ENCODE peak calls at places on chromosomes 5 and 9, in five cellular contexts. One of them, this sample, is unnamed.
A peak's percentile ranks its signal among the peaks of the same experiment; 100 is the strongest.

GRCh38 chr9:72524820-72525539 is 3.6 kb downstream of the TMC1 start:
- DNase-seq in tibial artery: no peak
- DNase-seq in CD8-positive, alpha-beta memory T cell: no peak
- DNase-seq in neural progenitor cell: peak; percentile 67
- DNase-seq in A673: peak; percentile 54
- DNase-seq in this sample: peak; percentile 63

GRCh38 chr5:113255105-113255504 is 179.7 kb downstream of the TSSK1B start:
- DNase-seq in tibial artery: no peak
- DNase-seq in neural progenitor cell: no peak
- DNase-seq in CD8-positive, alpha-beta memory T cell: no peak
- DNase-seq in A673: no peak
- DNase-seq in this sample: no peak

GRCh38 chr5:56440871-56441740 is 208.0 kb upstream of the ANKRD55 start:
- DNase-seq in CD8-positive, alpha-beta memory T cell: no peak
- DNase-seq in A673: no peak
- DNase-seq in neural progenitor cell: no peak
- DNase-seq in tibial artery: no peak
- DNase-seq in this sample: peak; percentile 27

GRCh38 chr9:112780637-112781036 is 30.1 kb downstream of the SNX30 start:
- DNase-seq in CD8-positive, alpha-beta memory T cell: no peak
- DNase-seq in A673: no peak
- DNase-seq in neural progenitor cell: no peak
- DNase-seq in tibial artery: no peak
- DNase-seq in this sample: no peak

GRCh38 chr5:106418196-106418595 is 1252.5 kb downstream of the EFNA5 start:
- DNase-seq in neural progenitor cell: no peak
- DNase-seq in CD8-positive, alpha-beta memory T cell: no peak
- DNase-seq in tibial artery: no peak
- DNase-seq in A673: no peak
- DNase-seq in this sample: no peak

GRCh38 chr9:87599901-87600610 is 102.4 kb downstream of the DAPK1 start:
- DNase-seq in CD8-positive, alpha-beta memory T cell: no peak
- DNase-seq in neural progenitor cell: no peak
- DNase-seq in tibial artery: no peak
- DNase-seq in A673: peak; percentile 67
- DNase-seq in this sample: peak; percentile 32

GRCh38 chr9:136823136-136824046 is 15.6 kb downstream of the RABL6 start:
- DNase-seq in CD8-positive, alpha-beta memory T cell: no peak
- DNase-seq in tibial artery: no peak
- DNase-seq in neural progenitor cell: no peak
- DNase-seq in A673: no peak
- DNase-seq in this sample: no peak

GRCh38 chr5:2902186-2902585 is 150.7 kb upstream of the IRX2 start:
- DNase-seq in tibial artery: peak; percentile 28
- DNase-seq in A673: no peak
- DNase-seq in neural progenitor cell: no peak
- DNase-seq in CD8-positive, alpha-beta memory T cell: no peak
- DNase-seq in this sample: no peak

GRCh38 chr5:142215915-142216681 is 107.5 kb downstream of the NDFIP1 start:
- DNase-seq in tibial artery: peak; percentile 91
- DNase-seq in CD8-positive, alpha-beta memory T cell: no peak
- DNase-seq in A673: peak; percentile 87
- DNase-seq in neural progenitor cell: no peak
- DNase-seq in this sample: peak; percentile 23

GRCh38 chr5:132064140-132064539 is 3.7 kb downstream of the IL3 start:
- DNase-seq in tibial artery: peak; percentile 51
- DNase-seq in neural progenitor cell: no peak
- DNase-seq in CD8-positive, alpha-beta memory T cell: no peak
- DNase-seq in A673: no peak
- DNase-seq in this sample: no peak

GRCh38 chr9:95434116-95435073 is 82.4 kb downstream of the PTCH1 start:
- DNase-seq in A673: no peak
- DNase-seq in tibial artery: no peak
- DNase-seq in CD8-positive, alpha-beta memory T cell: no peak
- DNase-seq in neural progenitor cell: peak; percentile 31
- DNase-seq in this sample: no peak

GRCh38 chr5:40001796-40002195 is 577.0 kb upstream of the DAB2 start:
- DNase-seq in tibial artery: no peak
- DNase-seq in CD8-positive, alpha-beta memory T cell: no peak
- DNase-seq in neural progenitor cell: no peak
- DNase-seq in A673: no peak
- DNase-seq in this sample: no peak

GRCh38 chr9:14423816-14424261 is 109.9 kb upstream of the NFIB start:
- DNase-seq in neural progenitor cell: no peak
- DNase-seq in CD8-positive, alpha-beta memory T cell: no peak
- DNase-seq in A673: no peak
- DNase-seq in tibial artery: no peak
- DNase-seq in this sample: no peak

GRCh38 chr9:34686732-34687131 is 4.3 kb downstream of the CCL19 start:
- DNase-seq in A673: no peak
- DNase-seq in neural progenitor cell: no peak
- DNase-seq in tibial artery: no peak
- DNase-seq in CD8-positive, alpha-beta memory T cell: no peak
- DNase-seq in this sample: no peak

GRCh38 chr5:155264809-155265208 is 251.3 kb downstream of the KIF4B start:
- DNase-seq in neural progenitor cell: no peak
- DNase-seq in CD8-positive, alpha-beta memory T cell: no peak
- DNase-seq in tibial artery: no peak
- DNase-seq in A673: no peak
- DNase-seq in this sample: no peak

GRCh38 chr5:131928957-131929356 is 16.5 kb downstream of the MEIKIN start:
- DNase-seq in CD8-positive, alpha-beta memory T cell: no peak
- DNase-seq in A673: no peak
- DNase-seq in tibial artery: no peak
- DNase-seq in neural progenitor cell: no peak
- DNase-seq in this sample: no peak

GRCh38 chr5:22651355-22651754 is 201.8 kb downstream of the CDH12 start:
- DNase-seq in CD8-positive, alpha-beta memory T cell: no peak
- DNase-seq in A673: peak; percentile 6
- DNase-seq in neural progenitor cell: no peak
- DNase-seq in tibial artery: no peak
- DNase-seq in this sample: no peak

GRCh38 chr5:9562101-9562500 is 16.2 kb upstream of the SEMA5A start:
- DNase-seq in A673: peak; percentile 70
- DNase-seq in tibial artery: no peak
- DNase-seq in neural progenitor cell: no peak
- DNase-seq in CD8-positive, alpha-beta memory T cell: no peak
- DNase-seq in this sample: no peak

GRCh38 chr5:33588654-33589372 is 148.0 kb downstream of the TARS1 start:
- DNase-seq in neural progenitor cell: peak; percentile 77
- DNase-seq in tibial artery: no peak
- DNase-seq in A673: peak; percentile 72
- DNase-seq in CD8-positive, alpha-beta memory T cell: peak; percentile 3
- DNase-seq in this sample: peak; percentile 31

GRCh38 chr5:112174959-112175594 is 244.0 kb downstream of the EPB41L4A start:
- DNase-seq in CD8-positive, alpha-beta memory T cell: no peak
- DNase-seq in A673: peak; percentile 63
- DNase-seq in neural progenitor cell: peak; percentile 74
- DNase-seq in tibial artery: no peak
- DNase-seq in this sample: peak; percentile 25

GRCh38 chr5:59745422-59745863 is 148.1 kb downstream of the PDE4D start:
- DNase-seq in A673: peak; percentile 7
- DNase-seq in CD8-positive, alpha-beta memory T cell: no peak
- DNase-seq in tibial artery: peak; percentile 92
- DNase-seq in neural progenitor cell: no peak
- DNase-seq in this sample: peak; percentile 27

GRCh38 chr9:84756156-84756555 is 86.6 kb downstream of the NTRK2 start:
- DNase-seq in CD8-positive, alpha-beta memory T cell: no peak
- DNase-seq in neural progenitor cell: no peak
- DNase-seq in A673: no peak
- DNase-seq in tibial artery: no peak
- DNase-seq in this sample: no peak

GRCh38 chr5:163889369-163889768 is 383.9 kb downstream of the MAT2B start:
- DNase-seq in CD8-positive, alpha-beta memory T cell: no peak
- DNase-seq in A673: no peak
- DNase-seq in neural progenitor cell: no peak
- DNase-seq in tibial artery: no peak
- DNase-seq in this sample: no peak

GRCh38 chr5:145936401-145937131 is at the start of gene SH3RF2:
- DNase-seq in tibial artery: peak; percentile 74
- DNase-seq in CD8-positive, alpha-beta memory T cell: peak; percentile 4
- DNase-seq in A673: peak; percentile 96
- DNase-seq in neural progenitor cell: peak; percentile 92
- DNase-seq in this sample: peak; percentile 94

GRCh38 chr5:26259081-26259480 is 779.3 kb downstream of the CDH9 start:
- DNase-seq in tibial artery: no peak
- DNase-seq in neural progenitor cell: no peak
- DNase-seq in CD8-positive, alpha-beta memory T cell: no peak
- DNase-seq in A673: no peak
- DNase-seq in this sample: no peak

GRCh38 chr5:10235350-10235749 is 14.3 kb downstream of the ATPSCKMT start:
- DNase-seq in neural progenitor cell: no peak
- DNase-seq in A673: no peak
- DNase-seq in CD8-positive, alpha-beta memory T cell: no peak
- DNase-seq in tibial artery: no peak
- DNase-seq in this sample: no peak

GRCh38 chr9:93248373-93248772 is 64.4 kb downstream of the WNK2 start:
- DNase-seq in A673: no peak
- DNase-seq in tibial artery: no peak
- DNase-seq in neural progenitor cell: no peak
- DNase-seq in CD8-positive, alpha-beta memory T cell: no peak
- DNase-seq in this sample: no peak
- H3K4me1 ChIP-seq in A673: no peaks in the 10 kb centered on the region
- H3K4me1 ChIP-seq in tibial artery: no peaks in the 10 kb centered on the region
- H3K4me1 ChIP-seq in neural progenitor cell: peaks cover 1% of the 10 kb centered on the region
- H3K4me1 ChIP-seq in CD8-positive, alpha-beta memory T cell: no peaks in the 10 kb centered on the region
- H3K4me1 ChIP-seq in this sample: no peaks in the 10 kb centered on the region

DNA sequence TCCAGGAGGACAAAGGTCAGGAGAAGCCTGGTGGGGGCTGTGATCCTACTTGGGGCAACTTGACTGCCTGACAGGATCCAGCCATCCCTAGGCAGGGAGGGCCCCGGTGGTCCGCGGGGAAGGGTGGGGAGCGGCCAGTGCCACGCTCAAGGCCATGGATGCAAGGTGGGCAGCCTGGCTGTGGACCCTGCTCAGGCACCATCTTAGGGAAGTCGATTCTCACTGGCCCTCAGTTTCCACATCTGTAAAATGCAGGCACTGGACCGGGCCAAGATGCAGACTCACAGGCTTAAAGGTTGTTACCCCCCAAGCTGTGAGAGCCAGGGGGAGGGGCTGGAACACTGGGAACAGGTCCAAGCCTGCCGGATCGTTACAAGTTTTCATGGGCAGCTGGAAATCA is 8.7 kb upstream of the DOLPP1 start:
- DNase-seq in A673: no peak
- DNase-seq in neural progenitor cell: no peak
- DNase-seq in CD8-positive, alpha-beta memory T cell: no peak
- DNase-seq in tibial artery: no peak
- DNase-seq in this sample: no peak
- H3K4me3 ChIP-seq in A673: no peak overlapping the region
- H3K4me3 ChIP-seq in neural progenitor cell: no peak overlapping the region
- H3K4me3 ChIP-seq in CD8-positive, alpha-beta memory T cell: no peak overlapping the region
- H3K4me3 ChIP-seq in tibial artery: no peak overlapping the region
- H3K4me3 ChIP-seq in this sample: no peak overlapping the region

DNA sequence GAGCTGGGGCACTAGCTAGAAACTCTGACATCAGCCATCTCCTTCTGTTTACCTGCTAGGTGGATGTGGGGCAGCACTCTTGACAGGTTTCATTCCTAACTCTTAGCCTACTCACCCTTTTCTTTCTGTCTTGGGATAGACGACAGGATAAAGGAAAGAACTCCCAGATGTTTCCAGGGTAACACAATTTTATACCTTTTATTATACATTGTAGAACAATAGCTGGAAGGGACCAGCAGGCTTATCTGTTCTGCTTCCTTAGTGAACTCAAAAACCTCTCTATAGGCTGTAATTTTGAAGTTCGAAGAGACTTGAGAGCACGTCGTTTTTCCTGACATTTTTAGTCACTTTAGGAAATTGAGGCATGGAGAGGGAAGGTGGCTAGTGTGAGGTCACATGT is 13.2 kb downstream of the SPTAN1 start:
- DNase-seq in A673: no peak
- DNase-seq in CD8-positive, alpha-beta memory T cell: no peak
- DNase-seq in neural progenitor cell: no peak
- DNase-seq in tibial artery: no peak
- DNase-seq in this sample: no peak
- H3K4me1 ChIP-seq in A673: no peaks in the 10 kb centered on the region
- H3K4me1 ChIP-seq in CD8-positive, alpha-beta memory T cell: no peaks in the 10 kb centered on the region
- H3K4me1 ChIP-seq in neural progenitor cell: no peaks in the 10 kb centered on the region
- H3K4me1 ChIP-seq in tibial artery: peaks cover 10% of the 10 kb centered on the region
- H3K4me1 ChIP-seq in this sample: peaks cover 7% of the 10 kb centered on the region

GRCh38 chr5:53342261-53342660 is 138.2 kb upstream of the FST start:
- DNase-seq in tibial artery: no peak
- DNase-seq in A673: no peak
- DNase-seq in neural progenitor cell: no peak
- DNase-seq in CD8-positive, alpha-beta memory T cell: no peak
- DNase-seq in this sample: no peak
- H3K4me3 ChIP-seq in tibial artery: no peak overlapping the region
- H3K4me3 ChIP-seq in A673: no peak overlapping the region
- H3K4me3 ChIP-seq in neural progenitor cell: no peak overlapping the region
- H3K4me3 ChIP-seq in CD8-positive, alpha-beta memory T cell: no peak overlapping the region
- H3K4me3 ChIP-seq in this sample: no peak overlapping the region

DNA sequence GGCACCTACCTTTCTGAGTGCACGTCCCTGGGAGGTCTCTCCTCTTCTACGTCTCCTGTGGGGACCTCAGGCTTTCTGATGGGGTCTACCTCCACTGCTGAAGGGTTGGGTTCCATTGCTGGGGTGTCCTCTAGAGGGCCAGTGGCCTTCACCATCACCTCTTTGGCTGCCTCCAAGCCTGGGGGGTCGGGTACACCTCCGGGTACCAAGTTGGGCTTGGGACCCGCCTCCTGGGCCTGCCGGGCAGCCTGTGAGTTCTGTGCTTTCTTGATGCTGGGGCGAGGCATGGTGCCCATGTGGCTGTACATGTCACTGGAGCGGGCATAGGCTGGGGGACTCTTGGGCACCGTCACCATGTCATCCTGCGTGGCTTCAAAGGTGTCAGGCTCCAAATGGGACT is 4.5 kb downstream of the SH2D3C start:
- DNase-seq in A673: no peak
- DNase-seq in CD8-positive, alpha-beta memory T cell: no peak
- DNase-seq in tibial artery: no peak
- DNase-seq in neural progenitor cell: no peak
- DNase-seq in this sample: no peak
- H3K4me1 ChIP-seq in A673: peaks cover 7% of the 10 kb centered on the region
- H3K4me1 ChIP-seq in CD8-positive, alpha-beta memory T cell: peaks cover 48% of the 10 kb centered on the region
- H3K4me1 ChIP-seq in tibial artery: peaks cover 7% of the 10 kb centered on the region
- H3K4me1 ChIP-seq in neural progenitor cell: peaks cover 10% of the 10 kb centered on the region
- H3K4me1 ChIP-seq in this sample: peaks cover 7% of the 10 kb centered on the region

DNA sequence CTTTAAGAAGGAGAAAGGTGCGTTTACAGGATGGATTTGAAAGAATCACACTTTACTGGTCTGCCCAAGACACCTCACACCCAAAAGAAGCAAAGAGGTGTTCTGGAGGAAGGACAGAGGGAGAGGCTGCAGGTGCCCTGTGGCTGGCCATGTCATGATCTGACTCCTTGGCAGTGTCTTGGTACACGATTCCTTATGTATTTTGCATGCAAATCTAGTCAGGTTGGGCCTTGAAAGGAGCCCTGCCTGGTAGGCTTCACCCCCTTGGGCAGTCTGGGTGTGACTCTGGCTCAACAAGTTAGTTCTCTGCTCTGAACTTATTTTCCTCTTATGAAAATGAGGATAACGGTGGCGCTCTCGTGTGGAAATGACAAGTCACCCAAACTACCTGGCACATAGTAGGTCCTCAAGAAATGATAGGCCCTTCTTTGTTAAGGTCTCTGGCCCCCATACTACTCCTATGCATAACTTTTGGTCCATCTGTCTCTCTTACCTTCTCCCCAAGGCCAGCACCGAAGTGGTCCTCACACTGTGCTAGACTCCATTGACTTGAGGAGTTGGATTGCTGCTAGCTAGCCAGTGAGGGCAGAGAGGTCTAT is 212.5 kb downstream of the SEMA6A start:
- DNase-seq in A673: no peak
- DNase-seq in CD8-positive, alpha-beta memory T cell: no peak
- DNase-seq in neural progenitor cell: no peak
- DNase-seq in tibial artery: no peak
- DNase-seq in this sample: no peak
- H3K4me3 ChIP-seq in A673: peak overlapping the region; percentile 29
- H3K4me3 ChIP-seq in CD8-positive, alpha-beta memory T cell: no peak overlapping the region
- H3K4me3 ChIP-seq in neural progenitor cell: peak overlapping the region; percentile 44
- H3K4me3 ChIP-seq in tibial artery: peak overlapping the region; percentile 39
- H3K4me3 ChIP-seq in this sample: no peak overlapping the region

This sample was measured in colonic mucosa.